ENCODE peak calls at places on chromosomes 7 and 10, in six cellular contexts. R is neuronal stem cell, V is IMR-90, C is mesenchymal stem cell, D is mesendoderm, N is H1. Y is an unnamed sample.

GRCh38 chr7:29811597-29811996 is 5.3 kb downstream of the WIPF3 start:
- DNase-seq in N (no peak), C (no peak), R (no peak), D (peak; percentile 18), V (no peak), Y (no peak)

GRCh38 chr7:127322351-127322750 is 69.6 kb upstream of the GRM8 start:
- DNase-seq in V (no peak), N (no peak), C (no peak), R (no peak), D (no peak), Y (no peak)

GRCh38 chr7:139741813-139742344 is 35.9 kb downstream of the HIPK2 start:
- DNase-seq in V (no peak), D (no peak), R (no peak), C (no peak), N (no peak), Y (no peak)

GRCh38 chr10:53508197-53508596 is 735.6 kb upstream of the MBL2 start:
- DNase-seq in N (no peak), D (no peak), C (no peak), V (no peak), R (no peak), Y (no peak)

GRCh38 chr7:151018421-151019129 is 5.7 kb downstream of the ATG9B start:
- DNase-seq in D (peak; percentile 55), C (peak; percentile 23), R (no peak), V (no peak), N (no peak), Y (peak; percentile 62)

GRCh38 chr10:21675157-21675796 is 141.2 kb downstream of the MLLT10 start:
- DNase-seq in D (peak; percentile 60), C (peak; percentile 50), V (peak; percentile 29), R (peak; percentile 20), N (no peak), Y (no peak)

GRCh38 chr10:106967482-106967881 is 197.0 kb downstream of the SORCS1 start:
- DNase-seq in D (no peak), C (no peak), N (no peak), R (no peak), V (no peak), Y (no peak)

GRCh38 chr10:90062786-90063185 is 361.4 kb downstream of the KIF20B start:
- DNase-seq in N (no peak), R (no peak), V (peak; percentile 4), C (no peak), D (no peak), Y (no peak)

GRCh38 chr10:33005322-33006282 is 47.6 kb upstream of the ITGB1 start:
- DNase-seq in N (peak; percentile 66), C (peak; percentile 96), D (peak; percentile 94), R (peak; percentile 18), V (peak; percentile 98), Y (peak; percentile 85)

GRCh38 chr7:91091631-91092030 is 172.6 kb upstream of the FZD1 start:
- DNase-seq in D (no peak), C (no peak), N (no peak), V (no peak), R (no peak), Y (no peak)

GRCh38 chr10:91589015-91589655 is 43.7 kb downstream of the PPP1R3C start:
- DNase-seq in R (no peak), N (no peak), C (peak; percentile 91), D (no peak), V (peak; percentile 46), Y (no peak)

GRCh38 chr10:7541137-7542087 is 125.4 kb downstream of the ITIH5 start:
- DNase-seq in V (peak; percentile 2), D (peak; percentile 96), R (no peak), N (peak; percentile 39), C (peak; percentile 76), Y (peak; percentile 77)

GRCh38 chr7:48301201-48301600 is 129.9 kb downstream of the ABCA13 start:
- DNase-seq in R (no peak), V (no peak), C (no peak), N (no peak), D (no peak), Y (no peak)

GRCh38 chr7:23956769-23957556 is 246.9 kb downstream of the STK31 start:
- DNase-seq in C (peak; percentile 84), V (peak; percentile 6), D (peak; percentile 71), N (no peak), R (no peak), Y (no peak)

GRCh38 chr7:149826344-149827088 is 11.7 kb upstream of the ZNF862 start:
- DNase-seq in C (no peak), D (no peak), R (no peak), N (no peak), V (no peak), Y (no peak)

GRCh38 chr10:132849546-132850031 is 63.6 kb upstream of the NKX6-2 start:
- DNase-seq in V (no peak), C (no peak), R (no peak), N (no peak), D (no peak), Y (peak; percentile 28)

GRCh38 chr10:118948784-118949183 is 80.7 kb upstream of the NANOS1 start:
- DNase-seq in C (no peak), D (no peak), N (no peak), V (no peak), R (no peak), Y (peak; percentile 25)

GRCh38 chr7:3092468-3092867 is 48.8 kb upstream of the CARD11 start:
- DNase-seq in N (no peak), C (no peak), D (no peak), V (peak; percentile 16), R (no peak), Y (no peak)

GRCh38 chr10:11225935-11226334 is 208.3 kb downstream of the CELF2 start:
- DNase-seq in R (no peak), D (no peak), C (no peak), V (no peak), N (no peak), Y (no peak)

GRCh38 chr7:4856336-4857056 is 5.3 kb downstream of the PAPOLB start:
- DNase-seq in D (no peak), C (peak; percentile 37), N (no peak), V (no peak), R (no peak), Y (no peak)

GRCh38 chr7:4857189-4857588 is 4.6 kb downstream of the PAPOLB start:
- DNase-seq in C (no peak), R (no peak), N (no peak), V (no peak), D (no peak), Y (no peak)

GRCh38 chr7:4850262-4850795 is 11.5 kb downstream of the PAPOLB start:
- DNase-seq in R (no peak), N (no peak), D (no peak), V (no peak), C (no peak), Y (no peak)

GRCh38 chr7:4851459-4852422 is 10.1 kb downstream of the PAPOLB start:
- DNase-seq in R (no peak), V (no peak), N (no peak), D (no peak), C (peak; percentile 42), Y (no peak)

DNA sequence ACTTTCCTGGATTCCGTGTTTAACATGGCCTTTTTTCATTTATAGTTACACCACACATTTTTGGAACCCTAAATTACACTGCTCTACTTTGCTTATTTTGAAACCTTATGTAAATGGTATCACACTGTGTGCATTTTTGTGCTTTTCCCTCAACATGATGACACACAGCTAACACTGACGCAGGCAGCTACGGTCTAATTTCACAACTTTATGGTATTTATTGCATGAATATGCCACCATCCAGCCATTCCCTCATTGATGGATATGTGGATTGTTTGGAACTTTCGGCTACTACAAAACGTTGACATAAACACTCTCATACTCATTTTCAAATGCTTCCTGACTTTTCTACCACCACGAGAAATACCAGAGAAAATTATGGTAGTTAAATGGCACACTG is 6.9 kb downstream of the PAPOLB start:
- DNase-seq in V (peak; percentile 8), C (peak; percentile 43), R (no peak), D (no peak), N (no peak), Y (no peak)
- H2BK15ac ChIP-seq in V (no peak overlapping the region), C (no peak overlapping the region), R (no peak overlapping the region), D (no peak overlapping the region), N (no peak overlapping the region), Y (no peak overlapping the region)

DNA sequence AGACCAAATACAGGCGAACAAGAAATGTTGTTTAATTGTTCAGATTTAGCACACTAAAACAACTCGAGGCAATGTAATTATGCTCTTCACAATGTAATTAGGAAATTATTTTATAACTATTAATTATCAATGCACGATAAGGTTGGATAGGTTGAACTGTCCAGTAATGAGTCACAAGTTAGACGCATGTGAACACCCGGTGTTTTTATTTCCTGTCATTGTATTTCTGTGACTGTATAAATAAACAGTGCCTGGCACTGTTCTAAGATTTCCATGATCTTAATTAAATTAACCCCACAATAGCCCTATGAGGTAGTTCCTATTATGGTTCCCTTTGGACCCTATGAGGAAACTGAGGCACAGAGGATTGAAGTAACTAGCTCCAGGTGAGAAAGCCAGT is 26.2 kb downstream of the C10orf105 start:
- DNase-seq in N (no peak), D (no peak), C (no peak), R (no peak), V (no peak), Y (no peak)
- H2BK15ac ChIP-seq in N (no peak overlapping the region), D (no peak overlapping the region), C (no peak overlapping the region), R (no peak overlapping the region), V (no peak overlapping the region), Y (no peak overlapping the region)

DNA sequence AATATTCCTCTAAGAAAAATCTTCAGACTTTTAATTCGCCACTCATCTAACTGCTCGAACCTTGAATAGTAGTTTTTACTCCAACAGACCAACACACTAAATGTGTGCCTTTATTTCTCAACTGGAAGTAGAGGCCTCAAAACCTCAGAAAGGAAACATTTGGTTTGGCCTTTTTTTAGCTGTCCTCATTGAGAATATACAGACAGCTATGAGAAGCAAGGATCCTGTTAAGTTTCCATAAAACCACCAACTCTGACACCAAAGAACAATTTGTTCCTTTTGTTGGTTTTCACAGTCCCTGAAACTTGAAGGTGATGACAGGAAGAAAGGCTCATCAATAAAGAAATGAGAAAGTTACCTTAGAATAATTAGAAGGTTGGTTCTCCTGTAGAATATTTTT is 199.2 kb upstream of the MEOX2 start:
- DNase-seq in D (no peak), V (no peak), C (peak; percentile 18), R (no peak), N (no peak), Y (no peak)
- H2BK15ac ChIP-seq in D (no peak overlapping the region), V (no peak overlapping the region), C (no peak overlapping the region), R (no peak overlapping the region), N (no peak overlapping the region), Y (no peak overlapping the region)

DNA sequence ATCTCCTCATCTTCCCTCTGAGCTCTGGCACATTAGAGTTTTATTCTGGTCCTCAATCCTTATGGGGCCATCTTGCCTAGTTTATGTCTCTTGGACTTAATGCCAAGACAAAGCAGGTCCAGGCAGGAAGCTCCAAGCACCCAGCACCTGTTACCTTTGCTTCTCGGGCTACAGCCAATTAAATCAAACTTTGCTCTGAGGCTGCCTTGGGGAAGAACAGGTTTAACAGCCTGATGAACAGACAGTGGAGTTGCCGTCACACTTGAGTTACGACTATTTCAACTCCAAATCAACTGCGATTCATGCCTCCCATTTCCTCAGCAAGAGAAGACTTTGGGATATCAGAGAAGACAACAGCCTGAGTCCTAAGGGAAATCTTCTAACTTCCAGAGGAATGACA is 62.3 kb downstream of the XPNPEP1 start:
- DNase-seq in C (no peak), D (peak; percentile 3), R (no peak), V (no peak), N (no peak), Y (no peak)
- H2BK15ac ChIP-seq in C (no peak overlapping the region), D (no peak overlapping the region), R (no peak overlapping the region), V (no peak overlapping the region), N (no peak overlapping the region), Y (no peak overlapping the region)

DNA sequence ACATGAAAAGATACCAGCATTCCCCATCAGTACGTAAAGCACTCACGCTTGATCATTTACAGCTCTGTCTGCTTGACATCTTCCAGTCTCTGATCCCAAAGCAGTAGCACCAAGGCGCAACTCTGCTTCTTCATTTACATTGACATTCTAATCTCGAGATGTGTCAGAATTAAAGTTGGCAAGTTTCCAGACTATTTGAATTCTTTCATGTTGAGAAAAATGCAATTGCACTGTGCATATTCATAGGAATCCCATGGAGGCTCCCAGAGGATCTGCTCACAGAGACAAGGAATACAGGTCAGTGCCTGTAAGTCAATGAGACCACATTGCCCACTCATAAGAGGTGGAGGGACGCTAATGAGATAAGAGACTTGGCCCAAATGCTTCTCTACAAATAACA is 184.0 kb downstream of the LRRN3 start:
- DNase-seq in C (peak; percentile 45), R (no peak), D (peak; percentile 14), V (peak; percentile 43), N (no peak), Y (no peak)
- H2BK15ac ChIP-seq in C (no peak overlapping the region), R (no peak overlapping the region), D (no peak overlapping the region), V (no peak overlapping the region), N (no peak overlapping the region), Y (no peak overlapping the region)